ENCODE peak calls at places on chromosomes 11 and 22, in seven cellular contexts. Y is H9, C is mesenchymal stem cell, L is mesendoderm, U is H1, K is neuronal stem cell, H is IMR-90. P is an unnamed sample.

GRCh38 chr22:19988965-19989724 is 27.5 kb downstream of the ARVCF start:
- DNase-seq in Y (no peak), C (no peak), L (no peak), U (no peak), K (no peak), H (no peak), P (no peak)

GRCh38 chr11:28481673-28482480 is 373.7 kb downstream of the METTL15 start:
- DNase-seq in Y (no peak), C (no peak), L (no peak), U (no peak), K (no peak), H (no peak), P (no peak)

GRCh38 chr11:72446929-72447753 is 12.8 kb upstream of the CLPB start:
- DNase-seq in Y (no peak), C (peak), L (peak), U (no peak), K (no peak), H (peak), P (peak)

GRCh38 chr11:20020198-20020597 is 140.1 kb downstream of the DBX1 start:
- DNase-seq in Y (no peak), C (no peak), L (no peak), U (no peak), K (no peak), H (no peak), P (peak)

GRCh38 chr22:32515074-32515473 is 40.5 kb downstream of the FBXO7 start:
- DNase-seq in Y (no peak), C (no peak), L (no peak), U (no peak), K (no peak), H (no peak), P (no peak)

GRCh38 chr11:70246196-70246595 is 24.3 kb upstream of the PPFIA1 start:
- DNase-seq in Y (no peak), C (peak), L (no peak), U (no peak), K (no peak), H (peak), P (no peak)

GRCh38 chr11:57191308-57191707 is 9.6 kb downstream of the LRRC55 start:
- DNase-seq in Y (no peak), C (no peak), L (no peak), U (no peak), K (no peak), H (no peak), P (no peak)

GRCh38 chr11:64856382-64857227 is 12.2 kb upstream of the CDC42BPG start:
- DNase-seq in Y (no peak), C (peak), L (peak), U (no peak), K (no peak), H (peak), P (peak)

GRCh38 chr11:126318642-126319373 is 14.9 kb downstream of the DCPS start:
- DNase-seq in Y (no peak), C (peak), L (no peak), U (no peak), K (no peak), H (peak), P (no peak)

GRCh38 chr22:23796461-23796860 is 9.7 kb downstream of the SMARCB1 start:
- DNase-seq in Y (no peak), C (no peak), L (no peak), U (no peak), K (no peak), H (no peak), P (no peak)

GRCh38 chr22:46287873-46288751 is 8.6 kb upstream of the GTSE1 start:
- DNase-seq in Y (no peak), C (no peak), L (no peak), U (no peak), K (no peak), H (no peak), P (no peak)

GRCh38 chr11:20501252-20501651 is 98.2 kb upstream of the SLC6A5 start:
- DNase-seq in Y (no peak), C (no peak), L (no peak), U (no peak), K (no peak), H (no peak), P (no peak)

GRCh38 chr22:48758021-48758561 is 1069.6 kb downstream of the BRD1 start:
- DNase-seq in Y (peak), C (no peak), L (no peak), U (no peak), K (no peak), H (no peak), P (no peak)

GRCh38 chr22:46355369-46355995 is 20.0 kb downstream of the TRMU start:
- DNase-seq in Y (peak), C (peak), L (peak), U (no peak), K (peak), H (peak), P (peak)

GRCh38 chr11:26987205-26987604 is 6.7 kb upstream of the FIBIN start:
- DNase-seq in Y (no peak), C (no peak), L (no peak), U (no peak), K (no peak), H (no peak), P (no peak)

GRCh38 chr11:27453701-27454100 is 18.9 kb downstream of the LGR4 start:
- DNase-seq in Y (no peak), C (no peak), L (no peak), U (no peak), K (no peak), H (no peak), P (peak)

DNA sequence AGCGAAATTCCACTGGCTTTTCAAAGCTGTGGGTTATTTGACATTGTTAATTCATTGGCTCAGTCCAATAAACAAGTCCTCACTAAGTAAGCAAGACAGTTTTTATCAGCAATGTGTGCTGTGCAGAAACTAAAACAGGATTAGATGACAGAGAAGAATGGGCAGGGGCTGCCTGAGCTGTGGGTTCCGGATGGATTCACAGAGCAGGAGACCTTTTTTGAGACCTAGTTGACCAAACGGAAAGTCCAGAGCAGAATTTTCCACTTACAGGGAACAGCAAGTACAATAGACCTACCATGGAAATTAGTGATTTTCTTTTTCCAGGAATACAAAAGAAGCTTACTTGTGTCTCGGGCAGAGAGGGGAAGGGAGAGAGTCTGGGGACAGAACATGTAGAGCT is 5.2 kb upstream of the KDM4F start:
- DNase-seq in Y (no peak), C (peak), L (no peak), U (no peak), K (no peak), H (no peak), P (no peak)
- H2AK5ac ChIP-seq in Y (no peak), C (no peak), L (no peak), U (no peak), K (no peak), H (no peak), P (no peak)

GRCh38 chr11:18634140-18635032 is at the start of gene SPTY2D1:
- DNase-seq in Y (peak), C (peak), L (peak), U (peak), K (peak), H (peak), P (peak)
- H3K23ac ChIP-seq in Y (no peak), C (peak), L (no peak), U (peak), K (peak), H (peak), P (no peak)

GRCh38 chr11:115242982-115243381 is 261.2 kb downstream of the CADM1 start:
- DNase-seq in Y (no peak), C (no peak), L (no peak), U (no peak), K (no peak), H (no peak), P (no peak)

GRCh38 chr11:115244314-115244713 is 259.9 kb downstream of the CADM1 start:
- DNase-seq in Y (no peak), C (no peak), L (no peak), U (no peak), K (no peak), H (no peak), P (no peak)

GRCh38 chr11:115247404-115247803 is 256.8 kb downstream of the CADM1 start:
- DNase-seq in Y (no peak), C (no peak), L (no peak), U (no peak), K (no peak), H (no peak), P (no peak)

GRCh38 chr11:115241899-115242298 is 262.3 kb downstream of the CADM1 start:
- DNase-seq in Y (no peak), C (no peak), L (no peak), U (no peak), K (no peak), H (no peak), P (no peak)

GRCh38 chr11:115244758-115245157 is 259.5 kb downstream of the CADM1 start:
- DNase-seq in Y (no peak), C (no peak), L (no peak), U (no peak), K (no peak), H (peak), P (no peak)
- H2BK5ac ChIP-seq in Y (no peak), C (no peak), L (no peak), U (no peak), K (no peak), H (peak), P (no peak)

GRCh38 chr11:45169310-45170072 is 23.1 kb downstream of the PRDM11 start:
- DNase-seq in Y (no peak), C (no peak), L (no peak), U (no peak), K (no peak), H (peak), P (no peak)
- H2AK5ac ChIP-seq in Y (no peak), C (no peak), L (no peak), U (no peak), K (no peak), H (no peak), P (no peak)

GRCh38 chr22:26134654-26135330 is 34.5 kb upstream of the SEZ6L start:
- DNase-seq in Y (no peak), C (no peak), L (peak), U (no peak), K (no peak), H (no peak), P (no peak)
- H3K23ac ChIP-seq in Y (no peak), C (no peak), L (no peak), U (no peak), K (no peak), H (no peak), P (no peak)